ENCODE peak calls at places on chromosomes 7 and 10, in four cellular contexts. S is suprapubic skin; Q is uterus; M is CD8-positive, alpha-beta memory T cell. H is an unnamed sample.

GRCh38 chr7:129865093-129865931 is 87.4 kb downstream of the UBE2H start:
- DNase-seq in S (no peak), Q (no peak), M (no peak), H (no peak)

GRCh38 chr10:34498821-34499220 is 316.3 kb downstream of the PARD3 start:
- DNase-seq in S (no peak), Q (no peak), M (no peak), H (no peak)

GRCh38 chr7:155520114-155520513 is 26.2 kb downstream of the CNPY1 start:
- DNase-seq in S (no peak), Q (no peak), M (no peak), H (no peak)

GRCh38 chr10:46052057-46052790 is 6.2 kb upstream of the MSMB start:
- DNase-seq in S (no peak), Q (no peak), M (no peak), H (no peak)

GRCh38 chr7:141585592-141586510 is 34.6 kb downstream of the AGK start:
- DNase-seq in S (no peak), Q (no peak), M (no peak), H (no peak)

GRCh38 chr10:21110358-21110757 is 213.2 kb upstream of the NEBL start:
- DNase-seq in S (no peak), Q (no peak), M (no peak), H (no peak)

GRCh38 chr10:61285749-61286148 is 167.4 kb downstream of the TMEM26 start:
- DNase-seq in S (no peak), Q (no peak), M (no peak), H (no peak)

GRCh38 chr7:46943996-46944395 is 637.9 kb downstream of the TNS3 start:
- DNase-seq in S (no peak), Q (no peak), M (no peak), H (no peak)

GRCh38 chr10:71665456-71665855 is 54.1 kb downstream of the C10orf105 start:
- DNase-seq in S (no peak), Q (no peak), M (no peak), H (no peak)

GRCh38 chr7:27182861-27183681 is 2.0 kb downstream of the HOXA11 start:
- DNase-seq in S (peak), Q (peak), M (no peak), H (no peak)

GRCh38 chr7:18289801-18290200 is 205.7 kb upstream of the HDAC9 start:
- DNase-seq in S (no peak), Q (no peak), M (no peak), H (no peak)

GRCh38 chr10:3527144-3527543 is 257.9 kb downstream of the KLF6 start:
- DNase-seq in S (no peak), Q (no peak), M (no peak), H (no peak)

GRCh38 chr10:60376221-60376620 is 13.5 kb downstream of the ANK3 start:
- DNase-seq in S (no peak), Q (no peak), M (no peak), H (no peak)

GRCh38 chr7:141954334-141954733 is 7.6 kb upstream of the CLEC5A start:
- DNase-seq in S (no peak), Q (no peak), M (no peak), H (no peak)

GRCh38 chr7:80935971-80936370 is 17.1 kb upstream of the SEMA3C start:
- DNase-seq in S (no peak), Q (no peak), M (no peak), H (no peak)

GRCh38 chr7:125057974-125058373 is 128.3 kb upstream of the POT1 start:
- DNase-seq in S (no peak), Q (no peak), M (no peak), H (no peak)

GRCh38 chr7:149287622-149288021 is 25.6 kb downstream of the ZNF783 start:
- DNase-seq in S (no peak), Q (no peak), M (no peak), H (no peak)

GRCh38 chr10:99430116-99430450 is 341 bp downstream of the GOT1 start:
- DNase-seq in S (no peak), Q (no peak), M (no peak), H (no peak)

GRCh38 chr10:42988517-42989395 is 88.1 kb upstream of the RET start:
- DNase-seq in S (peak), Q (no peak), M (no peak), H (no peak)

GRCh38 chr7:85074-85945 is 107.1 kb upstream of the FAM20C start:
- DNase-seq in S (no peak), Q (no peak), M (no peak), H (no peak)

GRCh38 chr7:33779216-33779615 is 126.1 kb upstream of the BMPER start:
- DNase-seq in S (no peak), Q (no peak), M (no peak), H (no peak)

GRCh38 chr10:3261921-3262320 is 89.3 kb upstream of the PITRM1 start:
- DNase-seq in S (no peak), Q (no peak), M (no peak), H (no peak)

GRCh38 chr7:1305873-1306272 is 73.2 kb downstream of the UNCX start:
- DNase-seq in S (no peak), Q (no peak), M (no peak), H (no peak)

GRCh38 chr10:120423350-120424197 is 33.5 kb upstream of the PLPP4 start:
- DNase-seq in S (no peak), Q (no peak), M (no peak), H (no peak)

GRCh38 chr10:28180654-28181053 is 122.2 kb downstream of the MPP7 start:
- DNase-seq in S (no peak), Q (no peak), M (no peak), H (no peak)

GRCh38 chr7:129790136-129790535 is 162.6 kb downstream of the UBE2H start:
- DNase-seq in S (no peak), Q (no peak), M (no peak), H (peak)

GRCh38 chr10:78648256-78648860 is 420.4 kb upstream of the ZMIZ1 start:
- DNase-seq in S (no peak), Q (no peak), M (no peak), H (no peak)

GRCh38 chr10:70771311-70772194 is 13.6 kb downstream of the TBATA start:
- DNase-seq in S (peak), Q (no peak), M (no peak), H (no peak)

GRCh38 chr10:73253226-73253557 is 748 bp upstream of the MRPS16 start:
- DNase-seq in S (no peak), Q (no peak), M (no peak), H (no peak)

GRCh38 chr10:132891313-132891712 is 51.1 kb downstream of the CFAP46 start:
- DNase-seq in S (peak), Q (no peak), M (no peak), H (no peak)

GRCh38 chr7:50542132-50542531 is 23.1 kb downstream of the DDC start:
- DNase-seq in S (no peak), Q (no peak), M (no peak), H (no peak)

GRCh38 chr7:77696643-77697534 is 630 bp downstream of the RSBN1L start:
- DNase-seq in S (peak), Q (peak), M (peak), H (no peak)

GRCh38 chr7:8817448-8818036 is 384.1 kb downstream of the NXPH1 start:
- DNase-seq in S (no peak), Q (no peak), M (no peak), H (no peak)

GRCh38 chr10:43255644-43256431 is 11.0 kb downstream of the RASGEF1A start:
- DNase-seq in S (peak), Q (peak), M (peak), H (no peak)

GRCh38 chr7:66886152-66886551 is 34.9 kb upstream of the TMEM248 start:
- DNase-seq in S (no peak), Q (no peak), M (no peak), H (no peak)

GRCh38 chr10:88386204-88386877 is 196.8 kb downstream of the RNLS start:
- DNase-seq in S (no peak), Q (no peak), M (no peak), H (no peak)

GRCh38 chr10:88382699-88383098 is 200.4 kb downstream of the RNLS start:
- DNase-seq in S (no peak), Q (no peak), M (no peak), H (no peak)

GRCh38 chr10:88389456-88389855 is 193.7 kb downstream of the RNLS start:
- DNase-seq in S (no peak), Q (peak), M (peak), H (no peak)

GRCh38 chr10:88386878-88387773 is 196.0 kb downstream of the RNLS start:
- DNase-seq in S (no peak), Q (peak), M (peak), H (no peak)

DNA sequence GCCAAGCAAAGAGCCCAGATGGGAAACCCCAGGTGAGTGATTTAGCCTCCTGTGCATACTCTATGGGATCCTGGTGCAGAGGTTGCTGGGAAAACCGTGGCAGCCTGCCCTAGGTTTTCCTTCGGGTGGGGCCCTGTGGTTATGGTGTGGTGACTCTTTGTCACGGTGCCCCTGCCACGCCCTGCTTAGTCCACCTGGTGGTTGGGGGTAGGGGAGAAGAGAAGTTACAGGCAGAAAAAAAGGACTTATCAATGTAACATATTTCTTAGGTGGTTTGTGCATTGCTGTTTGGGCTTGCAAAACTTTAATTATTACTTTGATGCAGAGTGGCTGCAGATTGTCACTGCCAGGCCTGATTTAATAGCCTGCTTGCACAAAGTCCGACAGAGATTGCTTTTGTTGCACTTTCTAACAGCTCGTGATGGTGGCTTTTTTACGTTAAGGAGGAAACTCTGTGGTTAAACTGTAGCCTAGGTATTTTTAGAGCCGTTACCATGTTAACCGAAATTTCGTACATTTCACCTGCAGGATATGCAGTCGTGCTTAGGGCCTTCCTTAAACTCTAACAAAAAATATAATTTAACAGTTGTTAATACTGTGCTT is 197.4 kb downstream of the RNLS start:
- DNase-seq in S (no peak), Q (peak), M (peak), H (peak)
- H3K27ac ChIP-seq in S (peak), Q (peak), M (peak), H (peak)

DNA sequence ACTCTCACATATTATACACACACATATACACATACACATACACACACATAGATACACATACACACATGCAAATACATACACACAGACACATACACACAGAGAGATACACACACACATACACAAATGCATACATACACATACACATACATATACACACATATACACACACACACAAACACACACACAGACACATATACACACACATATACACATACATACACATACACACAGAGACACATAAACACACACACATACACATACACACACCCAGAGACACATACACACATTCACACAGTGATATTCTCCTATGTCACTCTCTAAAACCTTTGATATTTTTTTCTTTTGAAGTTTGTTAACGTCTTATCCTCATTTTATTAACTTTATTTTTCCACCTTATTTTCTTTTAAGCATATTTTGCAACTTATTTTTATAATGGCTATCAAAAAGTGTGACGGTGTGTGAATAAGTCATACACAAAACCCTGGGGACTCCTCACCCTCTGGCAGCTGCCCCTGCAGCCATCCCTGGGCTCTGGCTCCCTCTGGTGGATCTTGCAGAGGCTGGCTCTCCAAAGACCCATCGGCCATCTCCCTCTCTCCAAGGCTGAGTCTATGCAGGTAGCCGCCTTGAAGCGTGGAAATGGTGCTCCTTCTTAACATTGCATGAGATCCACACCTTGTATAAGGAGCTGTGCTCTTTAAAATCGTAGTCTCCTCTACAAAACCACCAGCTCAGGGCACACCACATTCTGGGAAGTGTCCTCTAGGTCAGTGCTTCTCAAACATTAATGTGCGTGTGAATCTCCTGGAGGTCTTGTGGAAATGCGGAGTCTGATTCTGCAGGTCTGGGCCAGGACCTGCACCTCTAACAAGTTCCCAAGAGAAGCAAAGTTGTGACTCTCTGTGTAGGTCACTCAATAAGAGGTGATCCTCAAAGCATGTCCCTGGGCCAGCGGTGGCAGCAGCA is 4.1 kb upstream of the C10orf120 start:
- DNase-seq in S (no peak), Q (no peak), M (peak), H (no peak)
- H3K27ac ChIP-seq in S (no peak), Q (no peak), M (no peak), H (no peak)

GRCh38 chr7:104985259-104985617 is 28.8 kb upstream of the KMT2E start:
- DNase-seq in S (no peak), Q (no peak), M (no peak), H (no peak)
- H3K27ac ChIP-seq in S (peak), Q (peak), M (peak), H (no peak)

GRCh38 chr7:90618880-90619279 is 22.8 kb downstream of the CDK14 start:
- DNase-seq in S (no peak), Q (no peak), M (no peak), H (no peak)
- H3K27ac ChIP-seq in S (no peak), Q (no peak), M (no peak), H (no peak)

DNA sequence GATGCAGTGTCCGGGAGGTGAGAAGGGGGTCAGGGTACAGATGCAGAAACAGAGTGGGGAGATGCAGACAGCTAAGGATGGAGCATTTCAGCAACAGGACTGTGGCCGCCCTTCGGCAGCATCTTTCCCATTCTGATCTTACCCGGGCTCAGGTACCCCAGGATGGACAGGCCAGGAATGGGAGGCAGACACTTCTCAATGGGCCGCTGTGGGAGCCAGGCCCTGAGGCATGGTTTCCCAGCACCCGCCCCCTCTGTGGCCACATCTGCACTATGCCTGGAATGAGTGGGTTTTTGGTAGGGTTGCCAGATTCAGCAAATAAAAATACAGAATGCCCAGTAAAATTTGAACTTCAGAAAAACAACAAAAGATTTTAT is 105.2 kb upstream of the CTBP2 start:
- DNase-seq in S (no peak), Q (no peak), M (no peak), H (no peak)
- H3K27ac ChIP-seq in S (no peak), Q (no peak), M (no peak), H (peak)

DNA sequence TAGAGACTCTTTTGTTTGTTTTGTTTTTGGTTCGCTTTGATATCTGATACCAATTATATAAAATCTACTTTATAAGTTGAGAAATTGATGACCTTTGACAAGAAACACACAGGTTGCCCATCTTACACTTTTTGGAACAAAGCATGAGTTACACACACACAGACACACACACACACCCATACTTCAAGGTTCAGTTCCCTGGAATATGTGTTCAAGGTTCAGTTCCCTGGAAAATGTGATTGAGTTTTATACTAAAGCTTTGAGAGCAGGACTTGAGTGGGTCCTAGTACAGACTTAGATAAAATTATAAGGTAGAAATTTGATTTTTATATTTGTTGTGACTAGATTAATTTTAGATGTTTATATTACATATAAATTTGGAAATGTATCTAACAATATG is 134.2 kb upstream of the PRR15 start:
- DNase-seq in S (no peak), Q (no peak), M (no peak), H (no peak)
- H3K27ac ChIP-seq in S (no peak), Q (no peak), M (no peak), H (no peak)

GRCh38 chr7:121302214-121302745 is 26.5 kb upstream of the WNT16 start:
- DNase-seq in S (no peak), Q (no peak), M (no peak), H (no peak)

GRCh38 chr7:121300685-121301084 is 28.1 kb upstream of the WNT16 start:
- DNase-seq in S (no peak), Q (no peak), M (no peak), H (no peak)

GRCh38 chr7:121304259-121304658 is 24.5 kb upstream of the WNT16 start:
- DNase-seq in S (no peak), Q (no peak), M (no peak), H (no peak)

GRCh38 chr7:121303422-121304171 is 25.2 kb upstream of the WNT16 start:
- DNase-seq in S (no peak), Q (no peak), M (no peak), H (no peak)

DNA sequence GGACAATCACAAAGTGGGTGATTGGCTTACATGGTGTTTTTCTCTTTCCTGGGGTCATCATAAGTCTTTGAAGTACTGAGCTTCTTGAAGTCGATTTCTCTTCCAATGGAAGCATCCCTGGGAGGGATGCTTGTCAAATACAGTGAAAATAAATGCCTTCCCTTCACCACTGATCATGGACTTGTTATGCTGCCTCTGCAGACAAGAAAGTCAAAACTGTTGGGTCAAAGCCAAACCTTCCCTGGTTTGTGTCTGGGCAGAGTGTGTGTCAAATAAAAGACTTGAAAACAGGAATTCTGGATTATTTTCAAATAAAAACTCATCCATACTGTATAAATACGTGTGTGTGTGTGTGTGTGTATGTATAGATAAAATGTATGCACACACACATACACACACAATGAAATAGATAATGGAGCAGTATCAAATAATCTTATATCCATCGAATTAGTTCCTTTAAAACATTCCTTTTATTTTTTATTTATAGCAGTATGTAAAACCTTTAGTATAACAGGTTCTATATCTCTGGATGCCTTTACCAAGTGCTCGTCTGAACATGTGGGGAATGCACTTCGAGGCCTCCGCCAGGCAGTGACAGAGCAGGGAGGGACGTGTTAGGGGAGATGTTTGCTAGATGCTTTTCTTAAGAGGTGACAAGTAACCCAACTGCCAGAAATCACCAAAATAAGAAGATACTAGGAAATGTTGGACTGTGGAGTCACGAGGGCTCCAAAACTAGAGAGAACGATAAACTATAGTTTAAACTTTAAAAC is 27.2 kb upstream of the WNT16 start:
- DNase-seq in S (no peak), Q (no peak), M (no peak), H (no peak)
- H3K27ac ChIP-seq in S (peak), Q (no peak), M (no peak), H (peak)

GRCh38 chr10:131872837-131873375 is 27.9 kb upstream of the PPP2R2D start:
- DNase-seq in S (no peak), Q (no peak), M (no peak), H (no peak)

GRCh38 chr10:131870831-131871672 is 29.8 kb upstream of the PPP2R2D start:
- DNase-seq in S (no peak), Q (no peak), M (no peak), H (no peak)

GRCh38 chr10:131871673-131872005 is 29.2 kb upstream of the PPP2R2D start:
- DNase-seq in S (no peak), Q (no peak), M (no peak), H (no peak)

GRCh38 chr10:131870411-131870810 is 30.4 kb upstream of the PPP2R2D start:
- DNase-seq in S (no peak), Q (no peak), M (no peak), H (no peak)

GRCh38 chr10:131872011-131872836 is 28.6 kb upstream of the PPP2R2D start:
- DNase-seq in S (no peak), Q (no peak), M (no peak), H (no peak)
- H3K27ac ChIP-seq in S (no peak), Q (no peak), M (no peak), H (no peak)

GRCh38 chr10:124717911-124718734 is 26.1 kb downstream of the FAM53B start:
- DNase-seq in S (no peak), Q (peak), M (peak), H (no peak)
- H3K27ac ChIP-seq in S (peak), Q (peak), M (peak), H (peak)

GRCh38 chr7:32779167-32779566 is 112.4 kb downstream of the KBTBD2 start:
- DNase-seq in S (no peak), Q (no peak), M (no peak), H (no peak)

GRCh38 chr7:32774411-32774970 is 117.1 kb downstream of the KBTBD2 start:
- DNase-seq in S (no peak), Q (no peak), M (no peak), H (no peak)
- H3K27ac ChIP-seq in S (no peak), Q (no peak), M (no peak), H (no peak)

H was measured in epithelial cell of prostate.